ENCODE peak calls at places on chromosome 14, in six cellular contexts. One of them, this sample, is unnamed. For H3K4me1, the result is how much of the 10 kb centered on the place peaks cover.

GRCh38 chr14:62206456-62206855 is 444.2 kb downstream of the SNAPC1 start:
- DNase-seq in vagina: no peak
- DNase-seq in HCT116: no peak
- DNase-seq in stomach: no peak
- DNase-seq in adrenal gland: no peak
- DNase-seq in HepG2: no peak
- DNase-seq in this sample: peak

GRCh38 chr14:59123526-59123925 is 64.9 kb upstream of the DAAM1 start:
- DNase-seq in HepG2: no peak
- DNase-seq in vagina: no peak
- DNase-seq in HCT116: no peak
- DNase-seq in adrenal gland: no peak
- DNase-seq in stomach: no peak
- DNase-seq in this sample: no peak

GRCh38 chr14:61695695-61696527 is 598 bp downstream of the HIF1A start:
- DNase-seq in stomach: peak
- DNase-seq in vagina: no peak
- DNase-seq in adrenal gland: peak
- DNase-seq in HepG2: peak
- DNase-seq in HCT116: no peak
- DNase-seq in this sample: peak

GRCh38 chr14:53412819-53413664 is 259.9 kb upstream of the DDHD1 start:
- DNase-seq in stomach: no peak
- DNase-seq in HepG2: peak
- DNase-seq in adrenal gland: no peak
- DNase-seq in HCT116: no peak
- DNase-seq in vagina: no peak
- DNase-seq in this sample: peak

GRCh38 chr14:49962616-49963015 is 69.7 kb downstream of the ARF6 start:
- DNase-seq in HCT116: no peak
- DNase-seq in stomach: peak
- DNase-seq in vagina: no peak
- DNase-seq in HepG2: no peak
- DNase-seq in adrenal gland: no peak
- DNase-seq in this sample: peak

GRCh38 chr14:69247691-69248440 is 12.1 kb upstream of the GALNT16 start:
- DNase-seq in vagina: no peak
- DNase-seq in HCT116: no peak
- DNase-seq in stomach: no peak
- DNase-seq in HepG2: no peak
- DNase-seq in adrenal gland: peak
- DNase-seq in this sample: no peak

GRCh38 chr14:58215191-58215914 is 15.4 kb downstream of the ACTR10 start:
- DNase-seq in HCT116: no peak
- DNase-seq in stomach: no peak
- DNase-seq in HepG2: no peak
- DNase-seq in adrenal gland: no peak
- DNase-seq in vagina: no peak
- DNase-seq in this sample: no peak

GRCh38 chr14:34134484-34134883 is 183.6 kb upstream of the EGLN3 start:
- DNase-seq in adrenal gland: no peak
- DNase-seq in vagina: no peak
- DNase-seq in HCT116: no peak
- DNase-seq in stomach: no peak
- DNase-seq in HepG2: no peak
- DNase-seq in this sample: no peak

GRCh38 chr14:73896521-73896920 is 9.9 kb downstream of the ZNF410 start:
- DNase-seq in adrenal gland: no peak
- DNase-seq in HepG2: no peak
- DNase-seq in vagina: no peak
- DNase-seq in stomach: no peak
- DNase-seq in HCT116: no peak
- DNase-seq in this sample: no peak

GRCh38 chr14:24058260-24058950 is 6.6 kb downstream of the CARMIL3 start:
- DNase-seq in HepG2: peak
- DNase-seq in adrenal gland: peak
- DNase-seq in stomach: peak
- DNase-seq in vagina: no peak
- DNase-seq in HCT116: no peak
- DNase-seq in this sample: peak

GRCh38 chr14:53670701-53671100 is 285.9 kb downstream of the BMP4 start:
- DNase-seq in HepG2: peak
- DNase-seq in adrenal gland: no peak
- DNase-seq in HCT116: no peak
- DNase-seq in vagina: no peak
- DNase-seq in stomach: no peak
- DNase-seq in this sample: peak

GRCh38 chr14:39264558-39264957 is 30.8 kb downstream of the MIA2 start:
- DNase-seq in stomach: no peak
- DNase-seq in HCT116: no peak
- DNase-seq in adrenal gland: no peak
- DNase-seq in HepG2: no peak
- DNase-seq in vagina: no peak
- DNase-seq in this sample: no peak

GRCh38 chr14:79502751-79503148 is 708.6 kb downstream of the DIO2 start:
- DNase-seq in vagina: no peak
- DNase-seq in HepG2: no peak
- DNase-seq in adrenal gland: no peak
- DNase-seq in HCT116: no peak
- DNase-seq in stomach: no peak
- DNase-seq in this sample: no peak

GRCh38 chr14:65599375-65599774 is 186.8 kb downstream of the FUT8 start:
- DNase-seq in stomach: no peak
- DNase-seq in adrenal gland: no peak
- DNase-seq in HepG2: no peak
- DNase-seq in vagina: no peak
- DNase-seq in HCT116: no peak
- DNase-seq in this sample: no peak

GRCh38 chr14:84197704-84198103 is 1332.2 kb upstream of the FLRT2 start:
- DNase-seq in vagina: no peak
- DNase-seq in stomach: no peak
- DNase-seq in HepG2: no peak
- DNase-seq in adrenal gland: no peak
- DNase-seq in HCT116: no peak
- DNase-seq in this sample: no peak

GRCh38 chr14:102500190-102500661 is 9.3 kb downstream of the ANKRD9 start:
- DNase-seq in adrenal gland: no peak
- DNase-seq in HCT116: no peak
- DNase-seq in vagina: no peak
- DNase-seq in HepG2: no peak
- DNase-seq in stomach: no peak
- DNase-seq in this sample: no peak

DNA sequence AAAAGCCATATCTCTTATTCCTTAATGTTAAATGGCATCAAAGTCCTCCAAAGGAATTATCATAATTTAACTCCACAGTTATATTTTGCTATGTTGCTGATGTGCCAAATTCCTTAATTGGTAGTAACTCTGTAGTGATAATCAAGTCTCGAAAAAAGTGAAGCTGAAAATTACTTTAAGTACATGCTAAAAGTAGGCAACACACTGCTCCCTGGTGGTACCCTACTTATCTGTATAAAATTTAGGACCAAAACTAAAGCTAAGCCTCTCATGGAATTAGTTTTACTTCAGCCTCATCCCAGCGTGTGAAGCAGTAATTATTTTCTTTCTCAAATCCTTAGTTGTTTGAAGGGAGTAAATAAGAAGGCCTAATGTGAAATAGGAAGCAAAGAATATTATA is 132.8 kb downstream of the TTLL5 start:
- DNase-seq in HepG2: no peak
- DNase-seq in adrenal gland: no peak
- DNase-seq in stomach: no peak
- DNase-seq in vagina: no peak
- DNase-seq in HCT116: no peak
- DNase-seq in this sample: no peak
- TF ChIP-seq CTCF in HepG2: no peak
- TF ChIP-seq CTCF in adrenal gland: peak
- TF ChIP-seq CTCF in stomach: no peak
- TF ChIP-seq CTCF in vagina: no peak
- TF ChIP-seq CTCF in HCT116: no peak
- TF ChIP-seq CTCF in this sample: peak

GRCh38 chr14:21238823-21239518 is 30.3 kb downstream of the HNRNPC start:
- DNase-seq in vagina: no peak
- DNase-seq in adrenal gland: no peak
- DNase-seq in HCT116: no peak
- DNase-seq in HepG2: no peak
- DNase-seq in stomach: no peak
- DNase-seq in this sample: no peak
- H3K4me1 ChIP-seq in vagina: half or more
- H3K4me1 ChIP-seq in adrenal gland: half or more
- H3K4me1 ChIP-seq in HCT116: under half
- H3K4me1 ChIP-seq in HepG2: half or more
- H3K4me1 ChIP-seq in stomach: under half
- H3K4me1 ChIP-seq in this sample: under half

GRCh38 chr14:100832311-100832960 is 6.5 kb downstream of the MEG3 start:
- DNase-seq in HCT116: no peak
- DNase-seq in adrenal gland: no peak
- DNase-seq in HepG2: no peak
- DNase-seq in vagina: no peak
- DNase-seq in stomach: no peak
- DNase-seq in this sample: no peak
- TF ChIP-seq CTCF in HCT116: no peak
- TF ChIP-seq CTCF in adrenal gland: no peak
- TF ChIP-seq CTCF in HepG2: no peak
- TF ChIP-seq CTCF in vagina: no peak
- TF ChIP-seq CTCF in stomach: no peak
- TF ChIP-seq CTCF in this sample: no peak

DNA sequence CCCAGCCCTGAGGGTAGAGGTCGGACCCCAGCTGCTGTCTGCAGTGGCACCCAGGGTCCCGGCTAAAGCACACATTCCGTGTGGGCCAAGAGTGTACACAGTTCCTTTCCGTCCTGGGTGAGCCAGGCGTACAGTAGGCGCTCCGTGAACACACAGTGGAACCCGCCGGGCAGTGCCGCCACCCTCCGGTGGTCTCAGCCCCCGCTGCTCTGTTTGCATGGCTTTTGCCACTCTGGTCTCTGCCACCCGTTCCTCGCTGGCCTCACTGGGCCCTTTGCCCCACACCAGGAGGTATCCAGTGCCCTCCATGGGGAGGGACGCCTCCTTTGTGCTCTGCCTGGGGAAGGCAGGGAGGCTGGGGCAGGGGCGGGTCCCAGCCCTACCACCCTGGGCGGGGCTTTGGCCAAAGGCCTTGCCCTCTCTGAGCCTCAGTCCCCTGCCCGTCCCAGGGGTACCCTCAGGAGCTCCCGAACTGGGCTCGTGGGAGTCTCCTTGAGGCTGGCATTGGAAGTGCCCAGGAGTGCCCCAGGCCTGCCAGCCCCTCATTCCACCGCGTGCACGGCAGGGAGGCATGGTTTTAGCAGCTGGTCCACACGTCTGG is 13.0 kb downstream of the TRMT61A start:
- DNase-seq in HepG2: no peak
- DNase-seq in vagina: no peak
- DNase-seq in stomach: no peak
- DNase-seq in HCT116: no peak
- DNase-seq in adrenal gland: no peak
- DNase-seq in this sample: no peak
- H3K4me1 ChIP-seq in HepG2: half or more
- H3K4me1 ChIP-seq in vagina: half or more
- H3K4me1 ChIP-seq in stomach: half or more
- H3K4me1 ChIP-seq in HCT116: half or more
- H3K4me1 ChIP-seq in adrenal gland: under half
- H3K4me1 ChIP-seq in this sample: under half

GRCh38 chr14:103520657-103521437 is 1.8 kb downstream of the CKB start:
- DNase-seq in HepG2: no peak
- DNase-seq in HCT116: peak
- DNase-seq in stomach: peak
- DNase-seq in adrenal gland: peak
- DNase-seq in vagina: no peak
- DNase-seq in this sample: no peak

GRCh38 chr14:103522649-103523582 is at the start of gene CKB:
- DNase-seq in HepG2: no peak
- DNase-seq in vagina: no peak
- DNase-seq in adrenal gland: peak
- DNase-seq in HCT116: no peak
- DNase-seq in stomach: peak
- DNase-seq in this sample: no peak

GRCh38 chr14:103520269-103520656 is 2.4 kb downstream of the CKB start:
- DNase-seq in vagina: no peak
- DNase-seq in adrenal gland: no peak
- DNase-seq in HepG2: no peak
- DNase-seq in HCT116: no peak
- DNase-seq in stomach: no peak
- DNase-seq in this sample: no peak

GRCh38 chr14:103522028-103522581 is 525 bp downstream of the CKB start:
- DNase-seq in HepG2: no peak
- DNase-seq in stomach: no peak
- DNase-seq in vagina: no peak
- DNase-seq in HCT116: no peak
- DNase-seq in adrenal gland: no peak
- DNase-seq in this sample: no peak

DNA sequence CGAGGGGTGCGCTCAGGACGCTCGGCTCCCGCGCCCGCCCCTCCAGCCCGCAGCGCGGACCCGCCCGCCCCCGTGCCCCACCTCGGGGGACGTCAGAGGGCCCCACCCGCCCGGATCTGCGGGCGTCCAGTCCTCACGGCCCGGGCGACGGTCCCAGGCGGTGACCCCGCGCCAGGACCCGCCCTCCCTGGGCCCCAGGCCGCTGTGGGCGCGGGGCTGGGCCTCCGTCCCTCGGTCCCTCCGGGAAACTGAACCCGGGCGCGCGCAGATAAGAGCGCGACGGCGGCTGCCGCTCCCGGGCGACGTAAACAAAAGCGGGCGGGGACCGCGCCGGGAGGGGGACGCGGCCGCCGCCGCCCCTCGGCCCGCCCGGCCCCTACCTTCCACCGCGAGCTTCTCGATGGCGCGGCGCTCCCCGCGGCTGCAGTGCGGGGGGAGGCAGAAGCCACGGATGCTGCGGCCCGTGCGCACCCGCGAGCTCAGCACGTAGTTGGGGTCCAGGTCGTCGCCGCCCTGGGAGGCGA is 1.1 kb downstream of the CKB start:
- DNase-seq in HepG2: no peak
- DNase-seq in stomach: peak
- DNase-seq in vagina: no peak
- DNase-seq in adrenal gland: no peak
- DNase-seq in HCT116: no peak
- DNase-seq in this sample: no peak
- TF ChIP-seq CTCF in HepG2: no peak
- TF ChIP-seq CTCF in stomach: no peak
- TF ChIP-seq CTCF in vagina: no peak
- TF ChIP-seq CTCF in adrenal gland: no peak
- TF ChIP-seq CTCF in HCT116: no peak
- TF ChIP-seq CTCF in this sample: no peak

DNA sequence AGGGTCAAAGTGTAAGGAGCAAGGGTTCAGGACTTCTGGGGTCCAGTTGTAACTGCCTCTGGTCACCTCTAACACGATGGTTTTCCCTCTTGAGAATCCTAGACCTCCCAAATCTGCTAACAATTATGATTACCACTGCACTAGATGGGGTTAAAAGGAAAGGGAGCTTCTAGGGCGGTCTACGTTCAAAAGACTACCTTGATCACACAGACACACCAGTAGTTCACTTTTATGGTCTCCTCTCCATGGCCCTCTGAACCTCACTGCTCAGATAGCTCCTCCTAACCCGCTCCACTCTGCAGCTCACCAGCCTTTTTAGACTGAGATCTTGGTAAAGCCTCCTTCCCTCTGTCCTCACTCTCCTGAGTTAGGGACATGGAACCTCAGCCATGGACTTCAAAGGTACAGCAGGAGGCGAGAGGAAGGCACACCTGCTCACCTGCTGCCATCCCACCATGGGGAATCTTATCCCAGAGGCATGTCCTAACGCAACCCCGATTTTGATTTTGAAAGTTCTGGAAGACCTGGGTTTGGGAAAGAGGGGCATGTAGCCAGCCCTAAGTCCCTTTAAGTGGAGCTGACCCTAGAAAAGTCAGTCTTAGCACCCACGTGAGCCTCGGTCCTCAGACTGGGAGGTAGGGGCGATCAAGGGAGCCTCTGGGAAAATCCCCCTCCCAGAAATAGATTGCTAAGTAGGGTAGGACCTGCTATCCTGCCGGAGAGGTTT is 1.4 kb downstream of the ZNF219 start:
- DNase-seq in vagina: no peak
- DNase-seq in adrenal gland: no peak
- DNase-seq in HCT116: no peak
- DNase-seq in stomach: no peak
- DNase-seq in HepG2: no peak
- DNase-seq in this sample: peak
- H3K4me1 ChIP-seq in vagina: under half
- H3K4me1 ChIP-seq in adrenal gland: under half
- H3K4me1 ChIP-seq in HCT116: under half
- H3K4me1 ChIP-seq in stomach: under half
- H3K4me1 ChIP-seq in HepG2: half or more
- H3K4me1 ChIP-seq in this sample: under half